ENCODE peak calls at places on chromosomes 6 and 20, in ten cellular contexts. G is pancreas; M is HepG2; D is neural progenitor cell; K is CD4-positive, alpha-beta T cell; W is PC-3; S is bronchial epithelial cell; H is cardiac muscle cell; A is brain microvascular endothelial cell; C is BJ. L is an unnamed sample. For H3K27me3, the result is how much of the 10 kb centered on the place peaks cover.

GRCh38 chr6:3749991-3750323 is 1.6 kb downstream of the PXDC1 start:
- DNase-seq in H (peak), K (no peak), A (peak), C (peak), D (no peak), W (peak), G (peak), S (peak), M (peak), L (peak)

GRCh38 chr20:24969203-24970029 is 20.3 kb downstream of the CST7 start:
- DNase-seq in A (no peak), C (no peak), M (no peak), K (no peak), G (no peak), W (no peak), H (no peak), D (no peak), S (no peak), L (no peak)

GRCh38 chr6:33860706-33861474 is 57.1 kb upstream of the MLN start:
- DNase-seq in G (no peak), M (no peak), H (peak), W (peak), A (no peak), C (no peak), S (peak), D (no peak), K (peak), L (peak)

GRCh38 chr20:15107952-15108351 is 770.5 kb upstream of the FLRT3 start:
- DNase-seq in M (no peak), D (no peak), K (no peak), C (no peak), G (no peak), S (no peak), H (no peak), A (no peak), W (no peak), L (peak)

GRCh38 chr6:29552512-29553051 is 7.0 kb downstream of the UBD start:
- DNase-seq in C (peak), S (peak), D (peak), W (peak), K (no peak), H (peak), G (no peak), A (peak), M (no peak), L (peak)

GRCh38 chr20:62117658-62118057 is 4.6 kb upstream of the LSM14B start:
- DNase-seq in M (no peak), A (no peak), H (no peak), S (no peak), G (no peak), D (peak), C (no peak), K (peak), W (no peak), L (peak)

GRCh38 chr6:32108094-32108627 is 977 bp downstream of the TNXB start:
- DNase-seq in K (no peak), A (no peak), D (peak), S (no peak), H (peak), C (no peak), W (peak), M (no peak), G (peak), L (peak)

GRCh38 chr20:49187330-49188100 is 619 bp downstream of the STAU1 start:
- DNase-seq in C (no peak), W (no peak), G (peak), M (no peak), S (no peak), H (peak), K (no peak), A (no peak), D (peak), L (peak)

GRCh38 chr6:100620085-100620484 is 155.4 kb upstream of the SIM1 start:
- DNase-seq in M (no peak), W (peak), S (peak), H (peak), C (peak), G (no peak), A (peak), K (no peak), D (no peak), L (no peak)

GRCh38 chr6:67630146-67630545 is 1004.9 kb upstream of the ADGRB3 start:
- DNase-seq in K (no peak), A (peak), M (no peak), C (peak), S (peak), W (peak), G (no peak), H (peak), D (no peak), L (no peak)

GRCh38 chr6:150194200-150194599 is 51.4 kb downstream of the PPP1R14C start:
- DNase-seq in D (no peak), H (no peak), A (no peak), M (no peak), K (no peak), C (no peak), W (no peak), S (no peak), G (no peak), L (no peak)

GRCh38 chr6:157603314-157603940 is 219.6 kb upstream of the SNX9 start:
- DNase-seq in G (no peak), S (no peak), D (no peak), K (no peak), M (no peak), W (no peak), C (no peak), H (no peak), A (no peak), L (no peak)

GRCh38 chr6:113414511-113414910 is 442.6 kb upstream of the MARCKS start:
- DNase-seq in K (no peak), W (peak), S (peak), D (no peak), H (peak), A (peak), M (peak), G (peak), C (no peak), L (peak)

GRCh38 chr6:39897699-39898098 is 36.6 kb downstream of the MOCS1 start:
- DNase-seq in C (no peak), G (no peak), W (no peak), D (no peak), K (no peak), S (no peak), A (no peak), H (no peak), M (no peak), L (peak)

GRCh38 chr6:15062311-15063252 is 183.3 kb upstream of the JARID2 start:
- DNase-seq in M (no peak), C (no peak), W (peak), G (no peak), H (peak), D (no peak), K (no peak), S (peak), A (peak), L (no peak)

GRCh38 chr6:77454386-77454785 is 8.9 kb downstream of the HTR1B start:
- DNase-seq in A (no peak), H (no peak), C (no peak), D (no peak), S (peak), K (no peak), G (no peak), W (peak), M (no peak), L (no peak)

GRCh38 chr6:11133281-11133680 is 21.8 kb upstream of the ERVFRD-1 start:
- DNase-seq in W (no peak), C (no peak), D (no peak), K (no peak), H (no peak), G (no peak), A (no peak), M (no peak), S (no peak), L (no peak)

GRCh38 chr6:10630178-10630577 is 64.2 kb downstream of the C6orf52 start:
- DNase-seq in C (no peak), H (no peak), D (no peak), M (no peak), K (no peak), S (no peak), G (no peak), A (no peak), W (no peak), L (no peak)

GRCh38 chr6:145731432-145731831 is 3.9 kb downstream of the EPM2A start:
- DNase-seq in S (no peak), H (peak), D (no peak), C (no peak), K (no peak), G (no peak), W (no peak), M (no peak), A (no peak), L (no peak)

GRCh38 chr6:52909531-52909930 is at the start of gene GSTA3:
- DNase-seq in W (no peak), H (no peak), D (no peak), S (no peak), A (no peak), G (no peak), M (no peak), K (no peak), C (no peak), L (peak)

GRCh38 chr6:169702640-169703246 is 817 bp downstream of the C6orf120 start:
- DNase-seq in M (peak), G (no peak), D (peak), W (peak), K (peak), A (no peak), C (no peak), S (peak), H (no peak), L (peak)

GRCh38 chr20:52941803-52942202 is 30.4 kb upstream of the TSHZ2 start:
- DNase-seq in K (no peak), C (no peak), H (peak), G (no peak), A (no peak), D (no peak), M (no peak), W (no peak), S (no peak), L (no peak)

GRCh38 chr6:152404936-152405595 is 232.1 kb downstream of the SYNE1 start:
- DNase-seq in M (no peak), A (no peak), W (peak), S (no peak), K (no peak), C (no peak), H (no peak), D (no peak), G (no peak), L (no peak)

GRCh38 chr6:11164717-11165646 is 53.5 kb upstream of the ERVFRD-1 start:
- DNase-seq in H (no peak), W (no peak), K (no peak), C (no peak), S (no peak), A (no peak), G (no peak), D (no peak), M (peak), L (no peak)

GRCh38 chr6:41713161-41713649 is 22.2 kb downstream of the TFEB start:
- DNase-seq in A (no peak), G (peak), H (no peak), D (no peak), W (peak), M (no peak), K (no peak), S (peak), C (no peak), L (no peak)

GRCh38 chr6:132190815-132191175 is 210.5 kb downstream of the MOXD1 start:
- DNase-seq in M (no peak), G (no peak), S (no peak), K (no peak), D (no peak), H (peak), W (no peak), C (peak), A (peak), L (no peak)

GRCh38 chr6:99019341-99019740 is 71.6 kb upstream of the FBXL4 start:
- DNase-seq in A (no peak), S (peak), C (no peak), M (no peak), W (peak), G (no peak), K (no peak), D (no peak), H (no peak), L (no peak)

GRCh38 chr6:109867009-109867969 is 110.8 kb upstream of the GPR6 start:
- DNase-seq in K (no peak), M (no peak), S (peak), D (no peak), C (no peak), G (no peak), W (no peak), H (peak), A (no peak), L (peak)

GRCh38 chr20:1934578-1935573 is 39.7 kb downstream of the SIRPA start:
- DNase-seq in D (no peak), A (peak), S (peak), H (peak), G (no peak), C (no peak), K (no peak), W (no peak), M (no peak), L (no peak)

GRCh38 chr20:22522701-22523100 is 61.7 kb downstream of the FOXA2 start:
- DNase-seq in S (no peak), M (no peak), D (no peak), H (no peak), C (no peak), W (no peak), K (no peak), A (no peak), G (no peak), L (no peak)

GRCh38 chr20:22525069-22525820 is 59.1 kb downstream of the FOXA2 start:
- DNase-seq in H (no peak), K (no peak), D (no peak), M (peak), A (no peak), W (no peak), G (no peak), S (no peak), C (no peak), L (no peak)

GRCh38 chr20:22524393-22525015 is 59.9 kb downstream of the FOXA2 start:
- DNase-seq in W (no peak), D (no peak), H (no peak), G (no peak), A (no peak), S (no peak), C (no peak), K (no peak), M (no peak), L (peak)

GRCh38 chr20:22523499-22524392 is 60.6 kb downstream of the FOXA2 start:
- DNase-seq in H (no peak), G (no peak), K (no peak), M (peak), C (no peak), W (peak), S (peak), D (no peak), A (no peak), L (peak)

DNA sequence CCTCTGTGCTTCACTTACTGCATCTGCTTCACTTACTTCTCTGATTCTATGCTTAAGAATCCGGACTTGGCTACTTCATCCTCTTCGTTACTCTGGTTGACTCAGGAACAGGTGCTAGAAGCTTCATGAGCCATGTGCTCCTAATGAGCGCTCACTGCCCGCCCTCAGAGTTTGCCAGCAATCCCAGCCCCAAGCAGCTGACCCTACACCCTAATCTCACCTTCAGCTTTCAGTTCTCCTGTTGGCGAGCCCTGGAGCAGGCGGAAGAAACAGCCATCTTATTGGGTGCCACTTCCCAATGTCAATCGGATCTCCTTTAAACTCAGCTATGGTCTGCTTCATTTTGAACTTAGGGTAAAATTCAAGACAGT is 61.3 kb downstream of the FOXA2 start:
- DNase-seq in G (no peak), A (no peak), S (no peak), D (no peak), W (no peak), K (no peak), C (no peak), H (no peak), M (no peak), L (no peak)
- H3K27me3 ChIP-seq in G (under half), A (under half), S (under half), D (under half), W (under half), K (under half), C (under half), H (under half), M (under half), L (under half)

GRCh38 chr6:108180266-108180665 is 14.4 kb downstream of the NR2E1 start:
- DNase-seq in H (no peak), M (no peak), K (no peak), W (no peak), D (no peak), S (no peak), C (no peak), A (no peak), G (no peak), L (no peak)
- H3K27me3 ChIP-seq in H (half or more), M (under half), K (half or more), W (under half), D (half or more), S (under half), C (under half), A (half or more), G (under half), L (under half)

GRCh38 chr6:104957301-104958177 is 632 bp downstream of the LIN28B start:
- DNase-seq in W (no peak), A (no peak), G (no peak), C (no peak), D (peak), S (no peak), M (peak), K (no peak), H (no peak), L (no peak)

GRCh38 chr6:104958178-104958520 is 1.2 kb downstream of the LIN28B start:
- DNase-seq in H (no peak), K (no peak), G (no peak), M (no peak), A (no peak), W (no peak), D (peak), S (no peak), C (no peak), L (no peak)

GRCh38 chr6:104955491-104955890 is 1.4 kb upstream of the LIN28B start:
- DNase-seq in A (no peak), K (no peak), S (no peak), M (no peak), W (no peak), G (no peak), D (peak), C (no peak), H (no peak), L (no peak)

GRCh38 chr6:104955927-104956662 is 812 bp upstream of the LIN28B start:
- DNase-seq in A (no peak), H (no peak), M (peak), G (no peak), D (peak), W (no peak), C (no peak), S (no peak), K (no peak), L (no peak)

GRCh38 chr6:104956663-104957294 is at the start of gene LIN28B:
- DNase-seq in C (no peak), W (no peak), M (peak), S (no peak), G (no peak), H (no peak), K (no peak), D (peak), A (no peak), L (no peak)
- H3K27me3 ChIP-seq in C (under half), W (under half), M (under half), S (under half), G (under half), H (under half), K (half or more), D (under half), A (half or more), L (under half)

DNA sequence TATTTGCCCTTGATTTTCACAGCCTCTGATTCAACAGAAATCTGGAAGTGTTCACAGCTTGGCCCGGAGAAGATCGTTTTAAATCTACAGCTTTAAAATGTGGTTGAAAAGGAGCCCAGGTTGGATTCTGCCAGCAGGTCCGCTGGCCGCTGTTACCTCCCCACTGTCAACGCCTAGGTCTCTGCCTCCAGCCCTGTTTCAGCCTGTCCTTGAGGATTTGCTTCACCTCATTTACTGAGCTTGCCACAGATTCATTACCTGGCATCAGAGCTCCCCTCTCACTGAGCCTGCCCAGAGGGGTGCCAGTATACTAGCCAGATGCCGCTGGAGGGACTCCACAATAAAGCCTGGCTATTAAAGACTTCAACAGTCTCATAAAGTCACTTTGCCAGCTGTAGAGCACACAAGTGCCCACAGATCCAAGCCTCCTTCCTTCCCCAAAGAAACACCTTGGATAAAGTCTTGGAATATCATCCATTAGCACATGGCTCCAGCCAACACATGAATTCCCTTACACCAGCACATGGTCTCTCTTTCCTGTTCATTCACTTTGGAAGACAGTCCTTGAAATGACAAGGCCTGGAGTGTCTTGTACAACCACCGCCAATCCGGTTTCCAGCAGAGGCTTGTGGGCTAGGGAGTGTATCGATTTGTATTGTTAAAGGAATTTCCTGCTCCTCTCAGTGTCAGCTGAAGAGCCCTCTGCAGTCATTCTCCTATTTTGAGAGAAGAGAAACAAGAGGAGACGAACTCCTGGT is 9.5 kb upstream of the NR2E1 start:
- DNase-seq in M (peak), S (peak), K (no peak), C (no peak), D (peak), W (peak), H (no peak), A (no peak), G (no peak), L (no peak)
- H3K27me3 ChIP-seq in M (under half), S (under half), K (half or more), C (under half), D (half or more), W (half or more), H (half or more), A (half or more), G (under half), L (under half)

DNA sequence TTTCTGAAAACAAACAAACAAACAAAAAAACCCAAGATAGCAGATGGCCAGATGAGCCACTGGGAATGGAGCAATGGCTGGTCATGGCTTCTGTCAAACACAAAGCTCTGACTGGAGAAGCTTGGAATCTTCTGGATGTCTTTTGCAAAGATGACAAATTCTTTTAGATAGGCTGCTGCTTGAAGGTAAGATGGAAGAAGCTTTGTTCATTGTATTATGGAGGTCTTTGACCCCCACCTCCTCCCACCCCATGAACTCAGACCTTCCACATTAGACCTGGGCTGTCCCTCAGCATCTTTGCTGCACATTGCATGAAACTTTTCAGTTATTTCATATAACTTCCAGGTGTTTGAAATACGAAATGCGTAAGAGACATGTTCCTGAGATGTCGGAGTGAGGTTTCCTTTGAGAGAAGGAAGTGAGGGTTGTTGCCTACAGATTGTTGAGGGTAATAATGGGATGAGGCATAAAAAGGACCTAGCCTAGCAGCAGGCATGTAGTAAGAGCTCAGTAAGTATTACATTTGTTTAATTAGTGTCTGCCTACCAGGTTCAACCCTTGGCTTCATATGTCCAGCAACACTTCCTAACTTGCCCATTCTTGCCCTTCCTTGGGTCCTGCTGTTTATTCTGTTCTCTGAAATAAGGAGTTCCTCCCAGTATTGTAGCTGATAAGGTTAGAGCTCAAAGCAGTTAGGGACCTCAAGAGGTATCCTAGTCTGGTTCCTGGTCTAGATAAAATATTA is 51.4 kb upstream of the IER3 start:
- DNase-seq in D (no peak), G (no peak), W (no peak), C (no peak), M (no peak), H (no peak), K (no peak), A (no peak), S (peak), L (no peak)
- H3K27me3 ChIP-seq in D (under half), G (under half), W (under half), C (under half), M (under half), H (under half), K (under half), A (under half), S (under half), L (under half)

DNA sequence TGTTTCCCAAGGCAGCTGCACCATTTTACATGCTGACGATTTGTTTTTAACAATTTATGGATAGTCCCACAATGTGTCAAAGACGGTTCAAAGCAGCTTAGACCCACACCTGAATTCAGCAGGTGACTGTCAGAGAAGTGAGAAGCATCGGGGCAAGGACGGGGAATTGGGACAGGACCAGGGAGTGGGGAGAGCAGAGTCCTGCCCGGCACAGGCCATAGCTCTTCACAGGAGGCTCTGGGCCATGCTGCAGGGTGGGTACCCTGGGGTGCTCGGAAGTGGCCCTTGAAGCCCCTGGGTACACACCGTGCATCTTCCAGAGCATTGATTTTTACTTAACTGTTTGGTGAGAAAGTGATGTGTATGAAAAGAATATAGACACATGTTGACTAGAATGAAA is 33.2 kb upstream of the PHACTR3 start:
- DNase-seq in M (no peak), K (no peak), W (no peak), S (no peak), H (no peak), A (no peak), D (no peak), C (no peak), G (no peak), L (no peak)
- H3K27me3 ChIP-seq in M (under half), K (under half), W (under half), S (under half), H (under half), A (under half), D (half or more), C (under half), G (under half), L (under half)